ENCODE peak calls at places on chromosomes 5 and 9, in five cellular contexts. One of them, this sample, is unnamed.

GRCh38 chr5:31593676-31594075 is 45.3 kb upstream of the PDZD2 start:
- DNase-seq in neural crest cell: no peak
- DNase-seq in vagina: no peak
- DNase-seq in AG09309: no peak
- DNase-seq in tibial nerve: no peak
- DNase-seq in this sample: no peak

GRCh38 chr9:134328341-134328840 is 2.1 kb downstream of the RXRA start:
- DNase-seq in neural crest cell: no peak
- DNase-seq in vagina: no peak
- DNase-seq in AG09309: no peak
- DNase-seq in tibial nerve: no peak
- DNase-seq in this sample: no peak

GRCh38 chr5:83628360-83628759 is 92.3 kb downstream of the HAPLN1 start:
- DNase-seq in neural crest cell: no peak
- DNase-seq in vagina: no peak
- DNase-seq in AG09309: no peak
- DNase-seq in tibial nerve: no peak
- DNase-seq in this sample: no peak

GRCh38 chr9:115117999-115118470 is at the start of gene TNC:
- DNase-seq in neural crest cell: peak; percentile 3
- DNase-seq in vagina: no peak
- DNase-seq in AG09309: no peak
- DNase-seq in tibial nerve: peak; percentile 37
- DNase-seq in this sample: peak; percentile 59

GRCh38 chr5:80284720-80285119 is 28.9 kb upstream of the SERINC5 start:
- DNase-seq in neural crest cell: no peak
- DNase-seq in vagina: no peak
- DNase-seq in AG09309: no peak
- DNase-seq in tibial nerve: no peak
- DNase-seq in this sample: no peak

GRCh38 chr5:103245773-103246172 is 12.8 kb upstream of the MACIR start:
- DNase-seq in neural crest cell: no peak
- DNase-seq in vagina: no peak
- DNase-seq in AG09309: no peak
- DNase-seq in tibial nerve: no peak
- DNase-seq in this sample: no peak

GRCh38 chr5:149745212-149745943 is 15.3 kb downstream of the PPARGC1B start:
- DNase-seq in neural crest cell: no peak
- DNase-seq in vagina: no peak
- DNase-seq in AG09309: no peak
- DNase-seq in tibial nerve: no peak
- DNase-seq in this sample: no peak

GRCh38 chr5:72057816-72058215 is 49.5 kb upstream of the MAP1B start:
- DNase-seq in neural crest cell: no peak
- DNase-seq in vagina: no peak
- DNase-seq in AG09309: no peak
- DNase-seq in tibial nerve: no peak
- DNase-seq in this sample: no peak

GRCh38 chr9:78406933-78407332 is 110.0 kb downstream of the PSAT1 start:
- DNase-seq in neural crest cell: no peak
- DNase-seq in vagina: no peak
- DNase-seq in AG09309: no peak
- DNase-seq in tibial nerve: no peak
- DNase-seq in this sample: no peak

DNA sequence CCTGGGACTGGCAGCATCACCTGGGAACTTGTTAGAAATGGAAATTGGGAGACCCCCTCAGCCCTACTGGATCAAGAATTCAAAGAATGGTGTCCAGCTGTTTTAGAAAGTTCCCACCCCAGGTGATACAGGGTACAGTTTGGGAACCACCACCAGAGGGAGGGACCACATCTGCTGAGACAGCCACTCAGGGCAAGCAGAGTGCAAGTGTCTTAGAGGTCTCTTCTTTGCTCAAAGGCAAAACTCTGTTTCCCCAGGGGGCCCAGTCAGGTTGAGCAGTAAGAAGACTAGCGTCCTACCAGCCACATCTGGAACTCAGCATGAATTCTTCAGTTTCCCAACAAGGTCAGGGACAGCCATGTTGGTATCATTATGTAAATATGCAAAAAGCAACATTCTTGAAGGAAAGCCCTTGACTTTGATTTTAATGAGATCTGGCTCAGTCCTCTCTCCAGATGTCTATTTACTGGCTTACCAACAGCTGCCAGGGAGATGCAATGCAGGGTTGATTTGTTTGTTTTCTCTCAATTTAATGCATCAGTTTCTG is 46.6 kb downstream of the TGFBI start:
- DNase-seq in neural crest cell: no peak
- DNase-seq in vagina: no peak
- DNase-seq in AG09309: no peak
- DNase-seq in tibial nerve: no peak
- DNase-seq in this sample: no peak
- TF ChIP-seq CTCF in neural crest cell: no peak
- TF ChIP-seq CTCF in vagina: no peak
- TF ChIP-seq CTCF in AG09309: peak; percentile 10
- TF ChIP-seq CTCF in tibial nerve: no peak
- TF ChIP-seq CTCF in this sample: no peak

DNA sequence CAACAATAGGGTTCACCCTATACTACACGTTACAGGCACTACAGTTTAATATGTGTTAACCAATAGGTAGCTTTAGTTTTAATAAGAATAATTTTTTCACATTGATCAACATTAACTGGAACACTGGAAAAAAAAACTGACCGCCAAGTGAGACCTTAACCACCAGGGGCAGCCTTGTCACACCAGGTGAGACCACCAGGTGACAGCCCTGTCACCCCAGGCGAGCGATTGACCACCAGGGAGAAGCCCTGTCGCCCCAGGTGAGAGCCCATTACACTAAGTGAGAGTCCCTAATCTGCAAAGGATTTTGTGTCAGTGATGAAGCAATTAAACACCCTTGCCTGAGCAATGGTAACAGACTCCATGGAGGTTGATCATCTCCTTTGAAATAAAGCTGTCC is 75.4 kb upstream of the SYK start:
- DNase-seq in neural crest cell: no peak
- DNase-seq in vagina: no peak
- DNase-seq in AG09309: no peak
- DNase-seq in tibial nerve: no peak
- DNase-seq in this sample: no peak
- TF ChIP-seq CTCF in neural crest cell: peak; percentile 24
- TF ChIP-seq CTCF in vagina: no peak
- TF ChIP-seq CTCF in AG09309: no peak
- TF ChIP-seq CTCF in tibial nerve: no peak
- TF ChIP-seq CTCF in this sample: peak; percentile 24

GRCh38 chr5:113447651-113448050 is 12.9 kb upstream of the TSSK1B start:
- DNase-seq in neural crest cell: peak; percentile 41
- DNase-seq in vagina: no peak
- DNase-seq in AG09309: no peak
- DNase-seq in tibial nerve: no peak
- DNase-seq in this sample: no peak
- TF ChIP-seq CTCF in neural crest cell: no peak
- TF ChIP-seq CTCF in vagina: no peak
- TF ChIP-seq CTCF in AG09309: peak; percentile 36
- TF ChIP-seq CTCF in tibial nerve: no peak
- TF ChIP-seq CTCF in this sample: no peak

DNA sequence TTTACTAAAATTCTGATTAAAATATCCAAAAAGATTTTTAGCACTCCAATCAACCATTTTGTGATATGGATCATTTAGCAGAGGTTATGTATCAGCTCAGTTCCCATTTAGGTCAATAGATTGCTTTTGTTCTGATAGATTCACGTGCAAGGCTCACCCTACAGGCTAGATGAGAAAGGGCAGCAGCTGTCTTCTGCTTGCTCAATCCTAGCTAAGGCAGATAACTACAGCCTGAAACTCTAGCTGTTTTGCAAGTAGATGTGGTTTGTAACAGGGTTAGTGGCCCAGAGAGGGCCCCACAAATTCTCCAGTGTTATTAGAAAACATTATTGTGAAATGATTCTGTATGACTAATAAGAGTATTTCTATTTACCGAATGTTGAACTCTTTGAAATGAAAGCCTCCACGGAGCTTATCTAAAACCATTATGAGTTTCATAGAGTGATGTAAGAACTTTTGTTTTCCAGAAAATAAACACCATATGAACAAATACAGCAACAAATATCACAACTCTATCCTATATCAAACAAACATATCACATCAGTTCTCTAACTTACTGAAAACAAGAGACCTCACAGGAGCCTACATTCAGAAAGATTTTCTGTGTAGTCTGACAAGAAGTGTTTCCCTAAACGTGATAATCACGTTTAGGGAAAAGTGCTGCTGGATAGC is 841.9 kb upstream of the ACO1 start:
- DNase-seq in neural crest cell: peak; percentile 2
- DNase-seq in vagina: no peak
- DNase-seq in AG09309: no peak
- DNase-seq in tibial nerve: peak; percentile 33
- DNase-seq in this sample: no peak
- TF ChIP-seq CTCF in neural crest cell: peak; percentile 60
- TF ChIP-seq CTCF in vagina: no peak
- TF ChIP-seq CTCF in AG09309: no peak
- TF ChIP-seq CTCF in tibial nerve: peak; percentile 32
- TF ChIP-seq CTCF in this sample: no peak

GRCh38 chr5:167592114-167592513 is 699.3 kb upstream of the WWC1 start:
- DNase-seq in neural crest cell: no peak
- DNase-seq in vagina: no peak
- DNase-seq in AG09309: no peak
- DNase-seq in tibial nerve: no peak
- DNase-seq in this sample: no peak

GRCh38 chr5:167585184-167585583 is 706.3 kb upstream of the WWC1 start:
- DNase-seq in neural crest cell: no peak
- DNase-seq in vagina: no peak
- DNase-seq in AG09309: no peak
- DNase-seq in tibial nerve: no peak
- DNase-seq in this sample: no peak

GRCh38 chr5:167582916-167583315 is 708.5 kb upstream of the WWC1 start:
- DNase-seq in neural crest cell: no peak
- DNase-seq in vagina: no peak
- DNase-seq in AG09309: no peak
- DNase-seq in tibial nerve: no peak
- DNase-seq in this sample: no peak

GRCh38 chr5:167582263-167582662 is 709.2 kb upstream of the WWC1 start:
- DNase-seq in neural crest cell: no peak
- DNase-seq in vagina: no peak
- DNase-seq in AG09309: no peak
- DNase-seq in tibial nerve: no peak
- DNase-seq in this sample: no peak

GRCh38 chr5:167587768-167588167 is 703.7 kb upstream of the WWC1 start:
- DNase-seq in neural crest cell: peak; percentile 14
- DNase-seq in vagina: no peak
- DNase-seq in AG09309: no peak
- DNase-seq in tibial nerve: no peak
- DNase-seq in this sample: no peak
- TF ChIP-seq CTCF in neural crest cell: peak; percentile 66
- TF ChIP-seq CTCF in vagina: no peak
- TF ChIP-seq CTCF in AG09309: peak; percentile 64
- TF ChIP-seq CTCF in tibial nerve: peak; percentile 24
- TF ChIP-seq CTCF in this sample: peak; percentile 28

DNA sequence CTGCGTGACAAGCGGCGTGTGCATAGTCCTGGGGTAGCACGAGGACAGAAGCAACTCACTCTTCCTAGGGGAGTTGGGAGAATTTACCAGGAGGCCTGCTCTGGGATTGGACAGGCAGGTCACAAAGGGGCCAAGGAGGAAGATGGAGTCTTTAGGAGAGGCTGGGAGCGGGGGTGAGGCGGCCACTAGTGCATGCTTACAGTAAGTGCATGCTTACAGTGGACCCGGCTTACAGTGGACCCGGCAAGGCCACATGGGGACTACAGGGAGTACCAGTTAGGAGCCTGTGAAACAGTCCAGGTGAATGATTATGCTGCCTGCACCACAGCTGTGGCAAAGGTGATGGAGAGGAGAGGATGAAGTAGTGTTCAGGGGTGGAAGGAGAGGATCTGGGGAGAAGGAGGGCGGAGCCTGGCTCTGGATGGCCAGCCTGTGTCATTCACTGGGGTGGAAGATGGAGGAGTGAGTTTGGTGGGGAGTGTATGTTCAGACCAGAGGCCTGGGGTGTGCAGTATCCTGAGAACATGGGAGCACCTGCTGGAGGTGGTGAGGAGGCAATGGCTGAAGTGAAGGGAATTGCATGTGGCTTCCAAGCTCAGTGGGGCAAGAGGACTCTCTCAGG is 78.7 kb downstream of the CRB2 start:
- DNase-seq in neural crest cell: no peak
- DNase-seq in vagina: no peak
- DNase-seq in AG09309: no peak
- DNase-seq in tibial nerve: no peak
- DNase-seq in this sample: no peak
- TF ChIP-seq CTCF in neural crest cell: peak; percentile 28
- TF ChIP-seq CTCF in vagina: no peak
- TF ChIP-seq CTCF in AG09309: no peak
- TF ChIP-seq CTCF in tibial nerve: no peak
- TF ChIP-seq CTCF in this sample: no peak

GRCh38 chr9:757246-757881 is 84.1 kb upstream of the DMRT1 start:
- DNase-seq in neural crest cell: no peak
- DNase-seq in vagina: no peak
- DNase-seq in AG09309: peak; percentile 27
- DNase-seq in tibial nerve: no peak
- DNase-seq in this sample: no peak
- TF ChIP-seq CTCF in neural crest cell: peak; percentile 59
- TF ChIP-seq CTCF in vagina: peak; percentile 44
- TF ChIP-seq CTCF in AG09309: peak; percentile 78
- TF ChIP-seq CTCF in tibial nerve: peak; percentile 54
- TF ChIP-seq CTCF in this sample: peak; percentile 45

DNA sequence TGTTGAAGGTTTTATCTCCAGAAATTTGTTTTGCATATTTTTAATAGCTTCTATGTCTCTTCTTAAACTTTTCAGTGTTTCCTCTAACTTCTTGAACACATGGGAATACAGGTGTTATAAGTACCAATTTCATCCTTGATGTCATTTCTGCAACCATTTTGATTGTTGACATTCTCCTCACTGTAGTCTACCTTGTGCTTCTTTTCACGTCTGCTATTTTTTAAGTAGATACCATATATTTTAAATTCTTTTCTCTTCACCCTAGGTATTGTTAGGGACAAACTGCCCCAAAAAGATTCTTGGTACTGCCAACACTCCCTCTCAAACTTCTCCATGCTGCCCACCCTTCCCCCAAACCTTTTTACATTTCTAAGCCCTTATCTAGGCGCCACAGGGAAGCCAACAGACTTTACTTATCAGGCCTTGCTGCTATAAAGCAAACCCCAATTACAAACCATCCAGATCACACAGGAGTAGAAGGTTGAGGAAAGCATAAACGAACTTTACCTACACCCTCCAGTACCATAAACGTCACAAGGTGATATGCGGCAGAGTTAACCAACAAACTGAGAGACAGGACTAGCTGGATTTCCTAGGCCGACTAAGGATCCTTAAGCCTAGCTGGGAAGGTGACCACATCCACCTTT is 1165.3 kb downstream of the TAF11L14 start:
- DNase-seq in neural crest cell: no peak
- DNase-seq in vagina: no peak
- DNase-seq in AG09309: no peak
- DNase-seq in tibial nerve: no peak
- DNase-seq in this sample: no peak
- TF ChIP-seq CTCF in neural crest cell: no peak
- TF ChIP-seq CTCF in vagina: no peak
- TF ChIP-seq CTCF in AG09309: no peak
- TF ChIP-seq CTCF in tibial nerve: no peak
- TF ChIP-seq CTCF in this sample: no peak